ENCODE peak calls at places on chromosomes 12 and 14, in nine cellular contexts. P is M059J, Z is neural crest cell, A is PC-9, E is HFFc6, G is hypothalamus, L is NCI-H1694 treated with DMSO at 0.1 percent for 48 hours, Y is GM04504, M is AG08395. T is an unnamed sample.

GRCh38 chr12:6330192-6330591 is 11.7 kb downstream of the TNFRSF1A start:
- DNase-seq in G (no peak), A (no peak), P (no peak), Z (no peak), E (no peak), M (no peak), L (no peak), Y (no peak), T (no peak)

GRCh38 chr12:2959508-2960431 is 573 bp downstream of the TEAD4 start:
- DNase-seq in Y (peak; percentile 43), G (no peak), M (peak; percentile 70), Z (peak; percentile 40), E (peak; percentile 61), P (peak; percentile 61), A (peak; percentile 67), L (peak; percentile 36), T (peak; percentile 62)

GRCh38 chr12:5031958-5032357 is 11.7 kb upstream of the KCNA5 start:
- DNase-seq in Y (no peak), M (no peak), A (no peak), P (no peak), L (no peak), Z (no peak), G (no peak), E (no peak), T (no peak)

GRCh38 chr12:18250313-18250916 is 10.9 kb upstream of the PIK3C2G start:
- DNase-seq in E (peak; percentile 66), L (peak; percentile 81), P (peak; percentile 62), Z (peak; percentile 23), G (no peak), M (peak; percentile 55), A (peak; percentile 21), Y (peak; percentile 29), T (peak; percentile 79)

GRCh38 chr12:120538281-120539156 is 4.4 kb downstream of the RNF10 start:
- DNase-seq in L (no peak), G (no peak), A (peak; percentile 58), P (peak; percentile 96), E (peak; percentile 71), M (peak; percentile 49), Y (no peak), Z (no peak), T (peak; percentile 93)

GRCh38 chr12:76020281-76020680 is 11.3 kb downstream of the PHLDA1 start:
- DNase-seq in E (peak; percentile 84), Z (no peak), M (peak; percentile 51), G (no peak), Y (peak; percentile 62), L (no peak), A (peak; percentile 85), P (peak; percentile 99), T (peak; percentile 97)

GRCh38 chr12:108821407-108822397 is 35.7 kb downstream of the SSH1 start:
- DNase-seq in M (no peak), L (no peak), A (peak; percentile 11), E (no peak), Z (no peak), P (peak; percentile 63), Y (no peak), G (no peak), T (peak; percentile 87)

GRCh38 chr12:103013741-103014140 is 56.3 kb downstream of the ASCL1 start:
- DNase-seq in M (no peak), Z (no peak), A (no peak), L (no peak), G (no peak), P (no peak), E (no peak), Y (no peak), T (no peak)

GRCh38 chr14:35287481-35288013 is 4.6 kb upstream of the PSMA6 start:
- DNase-seq in Z (no peak), P (peak; percentile 17), G (no peak), Y (no peak), E (no peak), L (no peak), A (no peak), M (no peak), T (peak; percentile 36)

GRCh38 chr12:98499668-98500456 is 15.5 kb upstream of the TMPO start:
- DNase-seq in L (no peak), M (no peak), A (no peak), G (no peak), E (no peak), Z (no peak), Y (no peak), P (no peak), T (peak; percentile 65)

GRCh38 chr14:104171948-104172347 is 33.6 kb downstream of the KIF26A start:
- DNase-seq in E (no peak), A (no peak), Z (no peak), P (no peak), Y (no peak), M (no peak), L (no peak), G (no peak), T (no peak)

GRCh38 chr14:101501341-101501740 is 60.0 kb upstream of the DIO3 start:
- DNase-seq in M (no peak), Z (no peak), A (no peak), G (no peak), Y (no peak), L (no peak), P (no peak), E (no peak), T (no peak)

GRCh38 chr12:56385873-56386272 is 23.2 kb upstream of the APOF start:
- DNase-seq in A (peak; percentile 24), G (no peak), Y (no peak), E (no peak), L (no peak), Z (no peak), M (no peak), P (peak; percentile 46), T (peak; percentile 49)

T was measured in renal cortical epithelial cell.